ENCODE peak calls at places on chromosomes 5 and 9, in nine cellular contexts. V is neuronal stem cell; P is tibial artery; O is adrenal gland; R is colonic mucosa; B is body of pancreas; F is heart right ventricle; H is CD8-positive, alpha-beta T cell; U is upper lobe of left lung. N is an unnamed sample.

GRCh38 chr5:132813599-132814440 is 718 bp downstream of the SOWAHA start:
- DNase-seq in V (no peak), P (no peak), O (no peak), R (peak; percentile 37), B (peak; percentile 56), F (peak; percentile 27), H (no peak), U (peak; percentile 89), N (peak; percentile 31)

GRCh38 chr9:23686257-23686656 is 139.8 kb downstream of the ELAVL2 start:
- DNase-seq in V (no peak), P (no peak), O (no peak), R (peak; percentile 18), B (no peak), F (no peak), H (no peak), U (no peak), N (no peak)

GRCh38 chr9:110189001-110189400 is 19.0 kb downstream of the C9orf152 start:
- DNase-seq in V (no peak), P (peak; percentile 62), O (no peak), R (peak; percentile 78), B (peak; percentile 88), F (no peak), H (no peak), U (no peak), N (no peak)

GRCh38 chr5:54021413-54022155 is 288.8 kb downstream of the ARL15 start:
- DNase-seq in V (no peak), P (no peak), O (no peak), R (no peak), B (no peak), F (no peak), H (no peak), U (no peak), N (no peak)

GRCh38 chr5:36344900-36345299 is 43.2 kb upstream of the RANBP3L start:
- DNase-seq in V (no peak), P (no peak), O (no peak), R (no peak), B (no peak), F (no peak), H (no peak), U (no peak), N (no peak)

GRCh38 chr9:94581711-94582110 is 11.9 kb downstream of the FBP2 start:
- DNase-seq in V (no peak), P (no peak), O (no peak), R (no peak), B (no peak), F (no peak), H (no peak), U (no peak), N (no peak)

GRCh38 chr9:85859751-85860150 is 81.2 kb upstream of the NAA35 start:
- DNase-seq in V (no peak), P (no peak), O (no peak), R (no peak), B (no peak), F (no peak), H (no peak), U (no peak), N (no peak)

GRCh38 chr9:98767196-98767595 is 29.2 kb downstream of the ANKS6 start:
- DNase-seq in V (no peak), P (no peak), O (no peak), R (peak; percentile 11), B (no peak), F (no peak), H (no peak), U (no peak), N (no peak)

GRCh38 chr9:122004589-122004988 is 88.5 kb downstream of the TTLL11 start:
- DNase-seq in V (no peak), P (no peak), O (no peak), R (no peak), B (no peak), F (no peak), H (no peak), U (no peak), N (no peak)

GRCh38 chr5:96601811-96602244 is 60.3 kb upstream of the CAST start:
- DNase-seq in V (peak; percentile 64), P (peak; percentile 51), O (peak; percentile 57), R (peak; percentile 78), B (peak; percentile 67), F (no peak), H (no peak), U (no peak), N (peak; percentile 37)

GRCh38 chr5:4868140-4868735 is 271.9 kb upstream of the ADAMTS16 start:
- DNase-seq in V (peak; percentile 52), P (no peak), O (peak; percentile 64), R (peak; percentile 54), B (peak; percentile 74), F (no peak), H (no peak), U (no peak), N (peak; percentile 63)

GRCh38 chr5:133106761-133107572 is 55.2 kb downstream of the HSPA4 start:
- DNase-seq in V (no peak), P (no peak), O (no peak), R (no peak), B (no peak), F (no peak), H (no peak), U (no peak), N (no peak)

GRCh38 chr9:133403766-133404439 is 13.9 kb downstream of the REXO4 start:
- DNase-seq in V (no peak), P (no peak), O (peak; percentile 36), R (peak; percentile 67), B (peak; percentile 64), F (no peak), H (peak; percentile 43), U (no peak), N (no peak)

GRCh38 chr5:38323645-38324295 is 65.4 kb downstream of the EGFLAM start:
- DNase-seq in V (no peak), P (no peak), O (no peak), R (no peak), B (no peak), F (no peak), H (no peak), U (no peak), N (no peak)

GRCh38 chr5:15249152-15249551 is 250.8 kb upstream of the FBXL7 start:
- DNase-seq in V (no peak), P (no peak), O (no peak), R (no peak), B (no peak), F (no peak), H (no peak), U (no peak), N (no peak)

GRCh38 chr9:123763910-123764588 is 165.9 kb downstream of the DENND1A start:
- DNase-seq in V (no peak), P (no peak), O (no peak), R (no peak), B (no peak), F (no peak), H (no peak), U (no peak), N (no peak)

GRCh38 chr5:16735092-16735970 is 118.5 kb upstream of the RETREG1 start:
- DNase-seq in V (no peak), P (no peak), O (no peak), R (peak; percentile 36), B (no peak), F (no peak), H (no peak), U (no peak), N (no peak)

GRCh38 chr5:29389993-29390392 is 1803.5 kb upstream of the CDH6 start:
- DNase-seq in V (no peak), P (no peak), O (no peak), R (no peak), B (no peak), F (no peak), H (no peak), U (no peak), N (no peak)

GRCh38 chr5:148810821-148811220 is 15.6 kb upstream of the ADRB2 start:
- DNase-seq in V (no peak), P (no peak), O (no peak), R (no peak), B (no peak), F (no peak), H (no peak), U (no peak), N (no peak)

GRCh38 chr5:148809781-148810524 is 16.5 kb upstream of the ADRB2 start:
- DNase-seq in V (no peak), P (no peak), O (no peak), R (no peak), B (no peak), F (no peak), H (no peak), U (no peak), N (no peak)

GRCh38 chr5:148806520-148806931 is 19.9 kb upstream of the ADRB2 start:
- DNase-seq in V (no peak), P (no peak), O (no peak), R (no peak), B (no peak), F (no peak), H (no peak), U (no peak), N (no peak)

GRCh38 chr5:148807845-148808244 is 18.6 kb upstream of the ADRB2 start:
- DNase-seq in V (no peak), P (no peak), O (no peak), R (no peak), B (no peak), F (no peak), H (no peak), U (no peak), N (no peak)

GRCh38 chr5:148808864-148809642 is 17.4 kb upstream of the ADRB2 start:
- DNase-seq in V (no peak), P (no peak), O (no peak), R (no peak), B (no peak), F (no peak), H (no peak), U (no peak), N (no peak)
- H3K4me1 ChIP-seq in V (no peaks in the 10 kb centered on the region), P (peaks cover 20% of the 10 kb centered on the region), O (no peaks in the 10 kb centered on the region), R (no peaks in the 10 kb centered on the region), B (no peaks in the 10 kb centered on the region), F (peaks cover 6% of the 10 kb centered on the region), H (peaks cover 19% of the 10 kb centered on the region), U (peaks cover 46% of the 10 kb centered on the region), N (peaks cover 20% of the 10 kb centered on the region)

DNA sequence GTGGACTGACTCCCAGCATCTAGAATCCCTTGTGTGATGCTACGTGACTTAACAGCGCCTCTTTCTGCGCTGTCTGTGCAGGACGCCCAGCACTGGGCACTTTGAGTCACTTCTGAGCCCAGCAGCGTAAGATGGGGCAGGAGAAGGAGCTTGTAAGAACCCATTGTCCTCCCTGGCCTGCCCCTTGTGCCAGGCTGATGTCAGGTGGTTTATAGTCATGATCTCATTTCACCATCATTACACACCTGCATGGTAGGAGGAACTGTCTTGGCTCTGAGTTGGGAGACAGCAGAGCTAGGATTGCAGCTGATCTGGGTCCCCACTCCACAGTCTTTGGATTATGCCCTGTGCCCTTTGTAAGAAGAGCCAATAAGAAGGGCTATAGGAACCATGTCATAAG is 12.2 kb downstream of the ERGIC1 start:
- DNase-seq in V (no peak), P (no peak), O (peak; percentile 6), R (no peak), B (no peak), F (no peak), H (no peak), U (no peak), N (no peak)
- H3K4me1 ChIP-seq in V (no peaks in the 10 kb centered on the region), P (peaks cover 47% of the 10 kb centered on the region), O (peaks cover 67% of the 10 kb centered on the region), R (peaks cover 27% of the 10 kb centered on the region), B (peaks cover 26% of the 10 kb centered on the region), F (peaks cover 6% of the 10 kb centered on the region), H (peaks cover 13% of the 10 kb centered on the region), U (peaks cover 42% of the 10 kb centered on the region), N (no peaks in the 10 kb centered on the region)

GRCh38 chr5:112923988-112924387 is 2.0 kb upstream of the REEP5 start:
- DNase-seq in V (no peak), P (no peak), O (no peak), R (no peak), B (no peak), F (no peak), H (no peak), U (no peak), N (no peak)
- H3K4me1 ChIP-seq in V (peaks cover 9% of the 10 kb centered on the region), P (peaks cover 33% of the 10 kb centered on the region), O (peaks cover 27% of the 10 kb centered on the region), R (peaks cover 5% of the 10 kb centered on the region), B (peaks cover 24% of the 10 kb centered on the region), F (peaks cover 11% of the 10 kb centered on the region), H (peaks cover 49% of the 10 kb centered on the region), U (peaks cover 31% of the 10 kb centered on the region), N (peaks cover 29% of the 10 kb centered on the region)

GRCh38 chr5:44729536-44729935 is 79.2 kb upstream of the MRPS30 start:
- DNase-seq in V (no peak), P (no peak), O (no peak), R (no peak), B (no peak), F (no peak), H (no peak), U (no peak), N (no peak)
- H3K4me1 ChIP-seq in V (peaks cover 12% of the 10 kb centered on the region), P (no peaks in the 10 kb centered on the region), O (no peaks in the 10 kb centered on the region), R (no peaks in the 10 kb centered on the region), B (no peaks in the 10 kb centered on the region), F (no peaks in the 10 kb centered on the region), H (no peaks in the 10 kb centered on the region), U (no peaks in the 10 kb centered on the region), N (no peaks in the 10 kb centered on the region)